ENCODE peak calls at places on chromosomes 1 and 21, in nine cellular contexts. One of them, this sample, is unnamed.

GRCh38 chr1:47569681-47570470 is 132.0 kb downstream of the FOXD2 start:
- DNase-seq in stimulated activated effector memory CD8-positive, alpha-beta T cell treated with anti-CD3 and anti-CD28 coated beads, Interleukin-12 subunit alpha, Interleukin-12 subunit beta, amount 100 ng/mL, for 72 hours: no peak
- DNase-seq in GM04503: peak
- DNase-seq in T-helper 2 cell: no peak
- DNase-seq in stimulated activated CD4-positive, alpha-beta T cell treated with anti-CD3 and anti-CD28 coated beads, Interleukin-4, amount 100 ng/mL, for 1 hour: no peak
- DNase-seq in head of caudate nucleus: no peak
- DNase-seq in stimulated activated CD8-positive, alpha-beta memory T cell treated with anti-CD3 and anti-CD28 coated beads, Interleukin-4, amount 100 ng/mL, for 1 hour: no peak
- DNase-seq in NB4: peak
- DNase-seq in NCI-H1694: no peak
- DNase-seq in this sample: peak

GRCh38 chr21:39003982-39004775 is 179.1 kb downstream of the PSMG1 start:
- DNase-seq in stimulated activated effector memory CD8-positive, alpha-beta T cell treated with anti-CD3 and anti-CD28 coated beads, Interleukin-12 subunit alpha, Interleukin-12 subunit beta, amount 100 ng/mL, for 72 hours: no peak
- DNase-seq in GM04503: peak
- DNase-seq in T-helper 2 cell: no peak
- DNase-seq in stimulated activated CD4-positive, alpha-beta T cell treated with anti-CD3 and anti-CD28 coated beads, Interleukin-4, amount 100 ng/mL, for 1 hour: no peak
- DNase-seq in head of caudate nucleus: no peak
- DNase-seq in stimulated activated CD8-positive, alpha-beta memory T cell treated with anti-CD3 and anti-CD28 coated beads, Interleukin-4, amount 100 ng/mL, for 1 hour: no peak
- DNase-seq in NB4: peak
- DNase-seq in NCI-H1694: no peak
- DNase-seq in this sample: peak

GRCh38 chr1:54337928-54338327 is 68.3 kb downstream of the SSBP3 start:
- DNase-seq in stimulated activated effector memory CD8-positive, alpha-beta T cell treated with anti-CD3 and anti-CD28 coated beads, Interleukin-12 subunit alpha, Interleukin-12 subunit beta, amount 100 ng/mL, for 72 hours: no peak
- DNase-seq in GM04503: no peak
- DNase-seq in T-helper 2 cell: no peak
- DNase-seq in stimulated activated CD4-positive, alpha-beta T cell treated with anti-CD3 and anti-CD28 coated beads, Interleukin-4, amount 100 ng/mL, for 1 hour: no peak
- DNase-seq in head of caudate nucleus: no peak
- DNase-seq in stimulated activated CD8-positive, alpha-beta memory T cell treated with anti-CD3 and anti-CD28 coated beads, Interleukin-4, amount 100 ng/mL, for 1 hour: no peak
- DNase-seq in NB4: no peak
- DNase-seq in NCI-H1694: no peak
- DNase-seq in this sample: no peak

GRCh38 chr1:92881391-92881790 is 49.6 kb downstream of the RPL5 start:
- DNase-seq in stimulated activated effector memory CD8-positive, alpha-beta T cell treated with anti-CD3 and anti-CD28 coated beads, Interleukin-12 subunit alpha, Interleukin-12 subunit beta, amount 100 ng/mL, for 72 hours: no peak
- DNase-seq in GM04503: no peak
- DNase-seq in T-helper 2 cell: no peak
- DNase-seq in stimulated activated CD4-positive, alpha-beta T cell treated with anti-CD3 and anti-CD28 coated beads, Interleukin-4, amount 100 ng/mL, for 1 hour: no peak
- DNase-seq in head of caudate nucleus: no peak
- DNase-seq in stimulated activated CD8-positive, alpha-beta memory T cell treated with anti-CD3 and anti-CD28 coated beads, Interleukin-4, amount 100 ng/mL, for 1 hour: no peak
- DNase-seq in NB4: no peak
- DNase-seq in NCI-H1694: no peak
- DNase-seq in this sample: no peak

GRCh38 chr1:62178372-62178771 is 16.3 kb upstream of the L1TD1 start:
- DNase-seq in stimulated activated effector memory CD8-positive, alpha-beta T cell treated with anti-CD3 and anti-CD28 coated beads, Interleukin-12 subunit alpha, Interleukin-12 subunit beta, amount 100 ng/mL, for 72 hours: no peak
- DNase-seq in GM04503: no peak
- DNase-seq in T-helper 2 cell: no peak
- DNase-seq in stimulated activated CD4-positive, alpha-beta T cell treated with anti-CD3 and anti-CD28 coated beads, Interleukin-4, amount 100 ng/mL, for 1 hour: no peak
- DNase-seq in head of caudate nucleus: no peak
- DNase-seq in stimulated activated CD8-positive, alpha-beta memory T cell treated with anti-CD3 and anti-CD28 coated beads, Interleukin-4, amount 100 ng/mL, for 1 hour: no peak
- DNase-seq in NB4: no peak
- DNase-seq in NCI-H1694: peak
- DNase-seq in this sample: peak

GRCh38 chr1:184931566-184931965 is 42.7 kb downstream of the NIBAN1 start:
- DNase-seq in stimulated activated effector memory CD8-positive, alpha-beta T cell treated with anti-CD3 and anti-CD28 coated beads, Interleukin-12 subunit alpha, Interleukin-12 subunit beta, amount 100 ng/mL, for 72 hours: no peak
- DNase-seq in GM04503: no peak
- DNase-seq in T-helper 2 cell: no peak
- DNase-seq in stimulated activated CD4-positive, alpha-beta T cell treated with anti-CD3 and anti-CD28 coated beads, Interleukin-4, amount 100 ng/mL, for 1 hour: no peak
- DNase-seq in head of caudate nucleus: no peak
- DNase-seq in stimulated activated CD8-positive, alpha-beta memory T cell treated with anti-CD3 and anti-CD28 coated beads, Interleukin-4, amount 100 ng/mL, for 1 hour: no peak
- DNase-seq in NB4: no peak
- DNase-seq in NCI-H1694: no peak
- DNase-seq in this sample: no peak

GRCh38 chr1:17010601-17011438 is 908 bp downstream of the ATP13A2 start:
- DNase-seq in stimulated activated effector memory CD8-positive, alpha-beta T cell treated with anti-CD3 and anti-CD28 coated beads, Interleukin-12 subunit alpha, Interleukin-12 subunit beta, amount 100 ng/mL, for 72 hours: no peak
- DNase-seq in GM04503: no peak
- DNase-seq in T-helper 2 cell: no peak
- DNase-seq in stimulated activated CD4-positive, alpha-beta T cell treated with anti-CD3 and anti-CD28 coated beads, Interleukin-4, amount 100 ng/mL, for 1 hour: no peak
- DNase-seq in head of caudate nucleus: no peak
- DNase-seq in stimulated activated CD8-positive, alpha-beta memory T cell treated with anti-CD3 and anti-CD28 coated beads, Interleukin-4, amount 100 ng/mL, for 1 hour: no peak
- DNase-seq in NB4: peak
- DNase-seq in NCI-H1694: no peak
- DNase-seq in this sample: peak

GRCh38 chr1:108715932-108716331 is 3.2 kb downstream of the FNDC7 start:
- DNase-seq in stimulated activated effector memory CD8-positive, alpha-beta T cell treated with anti-CD3 and anti-CD28 coated beads, Interleukin-12 subunit alpha, Interleukin-12 subunit beta, amount 100 ng/mL, for 72 hours: no peak
- DNase-seq in GM04503: no peak
- DNase-seq in T-helper 2 cell: no peak
- DNase-seq in stimulated activated CD4-positive, alpha-beta T cell treated with anti-CD3 and anti-CD28 coated beads, Interleukin-4, amount 100 ng/mL, for 1 hour: no peak
- DNase-seq in head of caudate nucleus: no peak
- DNase-seq in stimulated activated CD8-positive, alpha-beta memory T cell treated with anti-CD3 and anti-CD28 coated beads, Interleukin-4, amount 100 ng/mL, for 1 hour: no peak
- DNase-seq in NB4: no peak
- DNase-seq in NCI-H1694: no peak
- DNase-seq in this sample: no peak

GRCh38 chr1:175499595-175500367 is 243.6 kb downstream of the TNR start:
- DNase-seq in stimulated activated effector memory CD8-positive, alpha-beta T cell treated with anti-CD3 and anti-CD28 coated beads, Interleukin-12 subunit alpha, Interleukin-12 subunit beta, amount 100 ng/mL, for 72 hours: no peak
- DNase-seq in GM04503: no peak
- DNase-seq in T-helper 2 cell: no peak
- DNase-seq in stimulated activated CD4-positive, alpha-beta T cell treated with anti-CD3 and anti-CD28 coated beads, Interleukin-4, amount 100 ng/mL, for 1 hour: no peak
- DNase-seq in head of caudate nucleus: peak
- DNase-seq in stimulated activated CD8-positive, alpha-beta memory T cell treated with anti-CD3 and anti-CD28 coated beads, Interleukin-4, amount 100 ng/mL, for 1 hour: no peak
- DNase-seq in NB4: no peak
- DNase-seq in NCI-H1694: no peak
- DNase-seq in this sample: peak

GRCh38 chr21:41583274-41583790 is 75.4 kb upstream of the TMPRSS2 start:
- DNase-seq in stimulated activated effector memory CD8-positive, alpha-beta T cell treated with anti-CD3 and anti-CD28 coated beads, Interleukin-12 subunit alpha, Interleukin-12 subunit beta, amount 100 ng/mL, for 72 hours: no peak
- DNase-seq in GM04503: no peak
- DNase-seq in T-helper 2 cell: no peak
- DNase-seq in stimulated activated CD4-positive, alpha-beta T cell treated with anti-CD3 and anti-CD28 coated beads, Interleukin-4, amount 100 ng/mL, for 1 hour: no peak
- DNase-seq in head of caudate nucleus: no peak
- DNase-seq in stimulated activated CD8-positive, alpha-beta memory T cell treated with anti-CD3 and anti-CD28 coated beads, Interleukin-4, amount 100 ng/mL, for 1 hour: no peak
- DNase-seq in NB4: no peak
- DNase-seq in NCI-H1694: no peak
- DNase-seq in this sample: no peak

GRCh38 chr1:231683439-231684165 is 57.0 kb downstream of the DISC1 start:
- DNase-seq in stimulated activated effector memory CD8-positive, alpha-beta T cell treated with anti-CD3 and anti-CD28 coated beads, Interleukin-12 subunit alpha, Interleukin-12 subunit beta, amount 100 ng/mL, for 72 hours: no peak
- DNase-seq in GM04503: no peak
- DNase-seq in T-helper 2 cell: no peak
- DNase-seq in stimulated activated CD4-positive, alpha-beta T cell treated with anti-CD3 and anti-CD28 coated beads, Interleukin-4, amount 100 ng/mL, for 1 hour: no peak
- DNase-seq in head of caudate nucleus: no peak
- DNase-seq in stimulated activated CD8-positive, alpha-beta memory T cell treated with anti-CD3 and anti-CD28 coated beads, Interleukin-4, amount 100 ng/mL, for 1 hour: no peak
- DNase-seq in NB4: no peak
- DNase-seq in NCI-H1694: no peak
- DNase-seq in this sample: no peak

GRCh38 chr1:119384591-119384990 is 16.0 kb downstream of the HAO2 start:
- DNase-seq in stimulated activated effector memory CD8-positive, alpha-beta T cell treated with anti-CD3 and anti-CD28 coated beads, Interleukin-12 subunit alpha, Interleukin-12 subunit beta, amount 100 ng/mL, for 72 hours: no peak
- DNase-seq in GM04503: no peak
- DNase-seq in T-helper 2 cell: no peak
- DNase-seq in stimulated activated CD4-positive, alpha-beta T cell treated with anti-CD3 and anti-CD28 coated beads, Interleukin-4, amount 100 ng/mL, for 1 hour: no peak
- DNase-seq in head of caudate nucleus: no peak
- DNase-seq in stimulated activated CD8-positive, alpha-beta memory T cell treated with anti-CD3 and anti-CD28 coated beads, Interleukin-4, amount 100 ng/mL, for 1 hour: no peak
- DNase-seq in NB4: no peak
- DNase-seq in NCI-H1694: no peak
- DNase-seq in this sample: no peak

GRCh38 chr1:87600848-87601247 is 272.2 kb downstream of the LMO4 start:
- DNase-seq in stimulated activated effector memory CD8-positive, alpha-beta T cell treated with anti-CD3 and anti-CD28 coated beads, Interleukin-12 subunit alpha, Interleukin-12 subunit beta, amount 100 ng/mL, for 72 hours: no peak
- DNase-seq in GM04503: no peak
- DNase-seq in T-helper 2 cell: no peak
- DNase-seq in stimulated activated CD4-positive, alpha-beta T cell treated with anti-CD3 and anti-CD28 coated beads, Interleukin-4, amount 100 ng/mL, for 1 hour: no peak
- DNase-seq in head of caudate nucleus: no peak
- DNase-seq in stimulated activated CD8-positive, alpha-beta memory T cell treated with anti-CD3 and anti-CD28 coated beads, Interleukin-4, amount 100 ng/mL, for 1 hour: no peak
- DNase-seq in NB4: no peak
- DNase-seq in NCI-H1694: no peak
- DNase-seq in this sample: peak

GRCh38 chr1:207052736-207053545 is at the start of gene PFKFB2:
- DNase-seq in stimulated activated effector memory CD8-positive, alpha-beta T cell treated with anti-CD3 and anti-CD28 coated beads, Interleukin-12 subunit alpha, Interleukin-12 subunit beta, amount 100 ng/mL, for 72 hours: peak
- DNase-seq in GM04503: peak
- DNase-seq in T-helper 2 cell: peak
- DNase-seq in stimulated activated CD4-positive, alpha-beta T cell treated with anti-CD3 and anti-CD28 coated beads, Interleukin-4, amount 100 ng/mL, for 1 hour: peak
- DNase-seq in head of caudate nucleus: peak
- DNase-seq in stimulated activated CD8-positive, alpha-beta memory T cell treated with anti-CD3 and anti-CD28 coated beads, Interleukin-4, amount 100 ng/mL, for 1 hour: peak
- DNase-seq in NB4: peak
- DNase-seq in NCI-H1694: peak
- DNase-seq in this sample: peak

GRCh38 chr1:191134796-191135195 is 657.1 kb upstream of the BRINP3 start:
- DNase-seq in stimulated activated effector memory CD8-positive, alpha-beta T cell treated with anti-CD3 and anti-CD28 coated beads, Interleukin-12 subunit alpha, Interleukin-12 subunit beta, amount 100 ng/mL, for 72 hours: no peak
- DNase-seq in GM04503: no peak
- DNase-seq in T-helper 2 cell: no peak
- DNase-seq in stimulated activated CD4-positive, alpha-beta T cell treated with anti-CD3 and anti-CD28 coated beads, Interleukin-4, amount 100 ng/mL, for 1 hour: no peak
- DNase-seq in head of caudate nucleus: no peak
- DNase-seq in stimulated activated CD8-positive, alpha-beta memory T cell treated with anti-CD3 and anti-CD28 coated beads, Interleukin-4, amount 100 ng/mL, for 1 hour: no peak
- DNase-seq in NB4: no peak
- DNase-seq in NCI-H1694: no peak
- DNase-seq in this sample: no peak

GRCh38 chr1:37064059-37064458 is 29.7 kb upstream of the GRIK3 start:
- DNase-seq in stimulated activated effector memory CD8-positive, alpha-beta T cell treated with anti-CD3 and anti-CD28 coated beads, Interleukin-12 subunit alpha, Interleukin-12 subunit beta, amount 100 ng/mL, for 72 hours: no peak
- DNase-seq in GM04503: no peak
- DNase-seq in T-helper 2 cell: no peak
- DNase-seq in stimulated activated CD4-positive, alpha-beta T cell treated with anti-CD3 and anti-CD28 coated beads, Interleukin-4, amount 100 ng/mL, for 1 hour: no peak
- DNase-seq in head of caudate nucleus: peak
- DNase-seq in stimulated activated CD8-positive, alpha-beta memory T cell treated with anti-CD3 and anti-CD28 coated beads, Interleukin-4, amount 100 ng/mL, for 1 hour: no peak
- DNase-seq in NB4: no peak
- DNase-seq in NCI-H1694: no peak
- DNase-seq in this sample: no peak

GRCh38 chr1:183810756-183811155 is 5.8 kb downstream of the RGL1 start:
- DNase-seq in stimulated activated effector memory CD8-positive, alpha-beta T cell treated with anti-CD3 and anti-CD28 coated beads, Interleukin-12 subunit alpha, Interleukin-12 subunit beta, amount 100 ng/mL, for 72 hours: no peak
- DNase-seq in GM04503: no peak
- DNase-seq in T-helper 2 cell: no peak
- DNase-seq in stimulated activated CD4-positive, alpha-beta T cell treated with anti-CD3 and anti-CD28 coated beads, Interleukin-4, amount 100 ng/mL, for 1 hour: no peak
- DNase-seq in head of caudate nucleus: no peak
- DNase-seq in stimulated activated CD8-positive, alpha-beta memory T cell treated with anti-CD3 and anti-CD28 coated beads, Interleukin-4, amount 100 ng/mL, for 1 hour: no peak
- DNase-seq in NB4: no peak
- DNase-seq in NCI-H1694: no peak
- DNase-seq in this sample: no peak

GRCh38 chr1:165169028-165169427 is 187.5 kb downstream of the LMX1A start:
- DNase-seq in stimulated activated effector memory CD8-positive, alpha-beta T cell treated with anti-CD3 and anti-CD28 coated beads, Interleukin-12 subunit alpha, Interleukin-12 subunit beta, amount 100 ng/mL, for 72 hours: no peak
- DNase-seq in GM04503: no peak
- DNase-seq in T-helper 2 cell: no peak
- DNase-seq in stimulated activated CD4-positive, alpha-beta T cell treated with anti-CD3 and anti-CD28 coated beads, Interleukin-4, amount 100 ng/mL, for 1 hour: no peak
- DNase-seq in head of caudate nucleus: no peak
- DNase-seq in stimulated activated CD8-positive, alpha-beta memory T cell treated with anti-CD3 and anti-CD28 coated beads, Interleukin-4, amount 100 ng/mL, for 1 hour: no peak
- DNase-seq in NB4: no peak
- DNase-seq in NCI-H1694: no peak
- DNase-seq in this sample: peak

GRCh38 chr1:53046930-53047329 is 15.1 kb upstream of the PODN start:
- DNase-seq in stimulated activated effector memory CD8-positive, alpha-beta T cell treated with anti-CD3 and anti-CD28 coated beads, Interleukin-12 subunit alpha, Interleukin-12 subunit beta, amount 100 ng/mL, for 72 hours: no peak
- DNase-seq in GM04503: no peak
- DNase-seq in T-helper 2 cell: no peak
- DNase-seq in stimulated activated CD4-positive, alpha-beta T cell treated with anti-CD3 and anti-CD28 coated beads, Interleukin-4, amount 100 ng/mL, for 1 hour: no peak
- DNase-seq in head of caudate nucleus: no peak
- DNase-seq in stimulated activated CD8-positive, alpha-beta memory T cell treated with anti-CD3 and anti-CD28 coated beads, Interleukin-4, amount 100 ng/mL, for 1 hour: no peak
- DNase-seq in NB4: no peak
- DNase-seq in NCI-H1694: no peak
- DNase-seq in this sample: no peak

GRCh38 chr1:29503441-29503840 is 267.1 kb downstream of the PTPRU start:
- DNase-seq in stimulated activated effector memory CD8-positive, alpha-beta T cell treated with anti-CD3 and anti-CD28 coated beads, Interleukin-12 subunit alpha, Interleukin-12 subunit beta, amount 100 ng/mL, for 72 hours: no peak
- DNase-seq in GM04503: no peak
- DNase-seq in T-helper 2 cell: no peak
- DNase-seq in stimulated activated CD4-positive, alpha-beta T cell treated with anti-CD3 and anti-CD28 coated beads, Interleukin-4, amount 100 ng/mL, for 1 hour: no peak
- DNase-seq in head of caudate nucleus: no peak
- DNase-seq in stimulated activated CD8-positive, alpha-beta memory T cell treated with anti-CD3 and anti-CD28 coated beads, Interleukin-4, amount 100 ng/mL, for 1 hour: no peak
- DNase-seq in NB4: no peak
- DNase-seq in NCI-H1694: peak
- DNase-seq in this sample: no peak

GRCh38 chr1:51667556-51667955 is 50.7 kb downstream of the OSBPL9 start:
- DNase-seq in stimulated activated effector memory CD8-positive, alpha-beta T cell treated with anti-CD3 and anti-CD28 coated beads, Interleukin-12 subunit alpha, Interleukin-12 subunit beta, amount 100 ng/mL, for 72 hours: no peak
- DNase-seq in GM04503: no peak
- DNase-seq in T-helper 2 cell: no peak
- DNase-seq in stimulated activated CD4-positive, alpha-beta T cell treated with anti-CD3 and anti-CD28 coated beads, Interleukin-4, amount 100 ng/mL, for 1 hour: no peak
- DNase-seq in head of caudate nucleus: no peak
- DNase-seq in stimulated activated CD8-positive, alpha-beta memory T cell treated with anti-CD3 and anti-CD28 coated beads, Interleukin-4, amount 100 ng/mL, for 1 hour: no peak
- DNase-seq in NB4: no peak
- DNase-seq in NCI-H1694: no peak
- DNase-seq in this sample: no peak